ENCODE peak calls at places on chromosome 11, in nine cellular contexts. B is WERI-Rb-1, C is fibroblast of the aortic adventitia, J is cardiac muscle cell, W is lower leg skin, K is ovary, R is heart right ventricle, H is HCT116, G is lower lobe of right lung. N is an unnamed sample.

GRCh38 chr11:70415176-70415575 is 16.8 kb downstream of the CTTN start:
- DNase-seq in B (no peak), C (peak), J (peak), W (no peak), K (no peak), R (no peak), H (no peak), G (no peak), N (no peak)

GRCh38 chr11:44334356-44335004 is 24.5 kb upstream of the ALX4 start:
- DNase-seq in B (no peak), C (no peak), J (no peak), W (no peak), K (no peak), R (no peak), H (no peak), G (no peak), N (no peak)

GRCh38 chr11:23995891-23996290 is 501.0 kb upstream of the LUZP2 start:
- DNase-seq in B (no peak), C (no peak), J (peak), W (no peak), K (no peak), R (no peak), H (no peak), G (no peak), N (no peak)

GRCh38 chr11:106690923-106691322 is 327.4 kb downstream of the GUCY1A2 start:
- DNase-seq in B (no peak), C (no peak), J (no peak), W (no peak), K (no peak), R (no peak), H (no peak), G (no peak), N (no peak)

GRCh38 chr11:111598546-111598945 is 3.7 kb upstream of the SIK2 start:
- DNase-seq in B (no peak), C (peak), J (peak), W (no peak), K (no peak), R (no peak), H (no peak), G (no peak), N (no peak)

GRCh38 chr11:85809881-85810280 is 1.1 kb downstream of the SYTL2 start:
- DNase-seq in B (peak), C (no peak), J (no peak), W (no peak), K (no peak), R (no peak), H (no peak), G (no peak), N (no peak)

GRCh38 chr11:127919206-127920000 is 668.0 kb downstream of the ETS1 start:
- DNase-seq in B (no peak), C (peak), J (peak), W (no peak), K (no peak), R (no peak), H (no peak), G (no peak), N (no peak)

GRCh38 chr11:58179648-58180047 is 9.2 kb upstream of the OR9Q2 start:
- DNase-seq in B (no peak), C (no peak), J (no peak), W (no peak), K (no peak), R (no peak), H (no peak), G (peak), N (no peak)

GRCh38 chr11:94002226-94002625 is 18.9 kb upstream of the HEPHL1 start:
- DNase-seq in B (no peak), C (peak), J (no peak), W (no peak), K (no peak), R (no peak), H (no peak), G (no peak), N (no peak)

GRCh38 chr11:108647701-108648527 is 17.0 kb upstream of the DDX10 start:
- DNase-seq in B (peak), C (peak), J (peak), W (peak), K (peak), R (peak), H (peak), G (peak), N (peak)

GRCh38 chr11:73466643-73467042 is 90.4 kb downstream of the RELT start:
- DNase-seq in B (no peak), C (no peak), J (no peak), W (no peak), K (no peak), R (no peak), H (no peak), G (no peak), N (no peak)
- TF ChIP-seq CTCF in B (no peak), C (no peak), J (peak), W (no peak), K (no peak), R (peak), H (peak), G (no peak), N (no peak)

GRCh38 chr11:64150051-64150450 is 15.9 kb downstream of the MACROD1 start:
- DNase-seq in B (no peak), C (no peak), J (no peak), W (no peak), K (no peak), R (no peak), H (no peak), G (no peak), N (no peak)

GRCh38 chr11:64146036-64146943 is 19.6 kb downstream of the MACROD1 start:
- DNase-seq in B (peak), C (peak), J (peak), W (no peak), K (no peak), R (no peak), H (peak), G (peak), N (no peak)

GRCh38 chr11:64150481-64151239 is 15.3 kb downstream of the MACROD1 start:
- DNase-seq in B (no peak), C (no peak), J (no peak), W (no peak), K (no peak), R (peak), H (no peak), G (no peak), N (no peak)

GRCh38 chr11:64148917-64149617 is 16.8 kb downstream of the MACROD1 start:
- DNase-seq in B (no peak), C (no peak), J (no peak), W (no peak), K (no peak), R (no peak), H (no peak), G (no peak), N (no peak)

GRCh38 chr11:64148200-64148916 is 17.6 kb downstream of the MACROD1 start:
- DNase-seq in B (peak), C (peak), J (peak), W (peak), K (peak), R (peak), H (peak), G (peak), N (no peak)
- H3K4me3 ChIP-seq in B (no peak), C (no peak), J (no peak), W (no peak), K (peak), R (peak), H (no peak), G (peak), N (no peak)

DNA sequence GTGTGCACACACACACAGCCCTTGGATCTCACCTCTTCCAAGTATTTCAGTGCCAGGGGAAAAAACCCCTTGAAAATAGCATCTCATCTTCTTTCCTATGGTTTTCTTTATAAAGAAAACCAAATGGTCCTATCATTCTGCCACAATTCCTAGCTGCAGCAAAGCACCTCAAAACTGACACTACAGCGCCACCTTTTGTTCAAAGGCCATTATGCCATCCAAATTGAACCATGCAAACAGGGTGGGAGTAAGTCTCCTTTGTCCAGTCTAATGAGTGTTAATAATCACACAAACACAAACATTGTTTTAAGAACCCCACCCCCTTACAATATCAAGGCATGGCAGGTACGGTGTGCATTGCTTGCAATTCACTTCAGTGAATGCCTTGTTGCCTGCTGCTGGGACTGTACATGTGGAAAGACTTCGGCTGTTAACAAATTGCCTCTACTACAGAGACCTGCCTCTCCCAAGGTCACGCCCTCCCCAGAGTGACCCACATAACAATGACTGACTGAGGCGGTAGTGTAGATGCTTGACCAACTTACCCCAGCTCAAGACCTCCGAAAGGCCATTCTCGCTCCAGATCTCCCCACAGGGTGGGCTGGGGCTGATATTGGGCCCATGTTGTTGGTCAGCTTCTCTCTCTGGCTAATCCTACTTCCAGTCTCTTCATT is 31.7 kb downstream of the FAM181B start:
- DNase-seq in B (peak), C (peak), J (peak), W (no peak), K (no peak), R (no peak), H (peak), G (no peak), N (no peak)
- TF ChIP-seq CTCF in B (peak), C (peak), J (peak), W (no peak), K (no peak), R (peak), H (peak), G (peak), N (peak)

DNA sequence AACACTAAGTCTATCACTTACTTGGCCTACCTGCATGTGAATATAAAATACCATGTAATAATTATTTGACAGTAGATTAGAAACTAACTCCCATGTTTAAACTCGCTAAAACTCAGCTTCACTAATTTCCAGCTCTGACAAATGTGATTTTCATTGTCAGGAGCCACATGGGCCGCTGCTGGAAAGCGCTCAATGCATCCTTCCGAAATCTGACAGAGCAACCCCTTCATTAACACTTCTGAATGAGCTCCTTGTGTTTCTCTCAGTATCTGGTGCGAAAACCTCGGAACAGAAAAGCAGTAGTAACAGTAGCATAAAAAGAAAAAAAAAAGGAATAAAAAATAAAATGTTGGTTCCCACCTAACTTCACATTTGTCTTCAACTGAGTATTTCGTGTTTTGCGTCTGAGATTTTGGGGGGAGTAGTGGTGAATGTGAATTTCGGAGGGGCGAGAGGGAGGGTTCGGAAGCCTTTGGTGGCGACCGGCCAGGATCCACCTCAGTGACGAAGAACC is 717 bp downstream of the MTCH2 start:
- DNase-seq in B (no peak), C (no peak), J (no peak), W (no peak), K (no peak), R (no peak), H (no peak), G (no peak), N (no peak)
- H3K4me3 ChIP-seq in B (peak), C (peak), J (peak), W (peak), K (peak), R (peak), H (peak), G (peak), N (peak)

DNA sequence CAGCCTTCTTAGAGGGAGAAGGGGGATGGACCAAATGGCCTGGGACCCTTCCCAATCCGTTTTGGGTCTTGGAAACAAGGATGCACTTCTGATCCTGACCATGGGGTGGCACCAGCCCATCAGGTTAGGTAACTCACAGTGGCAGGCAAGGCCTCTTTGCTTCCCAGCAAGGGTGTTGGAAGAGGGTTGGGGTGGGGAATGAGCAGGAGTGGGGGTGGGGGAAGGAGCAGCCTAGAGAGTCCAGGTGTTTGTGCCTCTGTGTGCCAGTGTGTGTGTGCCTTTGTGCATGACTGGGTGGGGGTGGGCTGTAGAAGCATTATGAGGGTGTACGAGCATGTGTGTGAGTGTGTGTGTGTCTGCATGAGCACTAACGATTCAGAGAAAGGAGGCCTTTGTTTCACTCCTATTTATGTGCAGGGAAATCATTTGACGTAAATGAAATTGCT is 213.1 kb downstream of the INSC start:
- DNase-seq in B (peak), C (peak), J (peak), W (peak), K (peak), R (peak), H (peak), G (peak), N (peak)
- TF ChIP-seq CTCF in B (peak), C (peak), J (peak), W (no peak), K (no peak), R (peak), H (peak), G (peak), N (peak)

GRCh38 chr11:67370351-67371076 is 2.9 kb downstream of the CLCF1 start:
- DNase-seq in B (no peak), C (no peak), J (peak), W (no peak), K (peak), R (no peak), H (no peak), G (no peak), N (no peak)
- H3K4me3 ChIP-seq in B (no peak), C (peak), J (no peak), W (no peak), K (no peak), R (no peak), H (no peak), G (no peak), N (no peak)

GRCh38 chr11:3195251-3196160 is 23.1 kb downstream of the MRGPRG start:
- DNase-seq in B (peak), C (no peak), J (peak), W (no peak), K (no peak), R (no peak), H (peak), G (peak), N (no peak)
- TF ChIP-seq CTCF in B (peak), C (peak), J (peak), W (no peak), K (no peak), R (peak), H (peak), G (peak), N (peak)

GRCh38 chr11:115501504-115501894 is 2.7 kb downstream of the CADM1 start:
- DNase-seq in B (no peak), C (no peak), J (no peak), W (no peak), K (no peak), R (no peak), H (no peak), G (no peak), N (no peak)
- H3K4me3 ChIP-seq in B (peak), C (no peak), J (peak), W (no peak), K (no peak), R (peak), H (no peak), G (peak), N (no peak)

GRCh38 chr11:117471776-117472175 is 144.1 kb downstream of the CEP164 start:
- DNase-seq in B (no peak), C (no peak), J (no peak), W (no peak), K (peak), R (no peak), H (no peak), G (no peak), N (no peak)
- TF ChIP-seq CTCF in B (no peak), C (no peak), J (no peak), W (no peak), K (no peak), R (no peak), H (no peak), G (no peak), N (no peak)